ENCODE peak calls at places on chromosomes 12 and 14, in ten cellular contexts. G is H1, A is upper lobe of left lung, M is SK-N-SH, K is stomach, Z is endothelial cell of umbilical vein, E is breast epithelium, H is Panc1, I is HCT116, C is HepG2. Q is an unnamed sample. For H3K27me3, the result is how much of the 10 kb centered on the place peaks cover.

GRCh38 chr12:68373836-68374314 is 41.7 kb upstream of the MDM1 start:
- DNase-seq in K (no peak), M (no peak), A (peak), H (no peak), Z (no peak), C (no peak), E (no peak), I (no peak), G (no peak), Q (no peak)

GRCh38 chr14:23182372-23183014 is 967 bp downstream of the SLC7A8 start:
- DNase-seq in H (no peak), Z (peak), G (peak), A (peak), C (no peak), E (peak), K (peak), M (no peak), I (peak), Q (peak)

GRCh38 chr12:96883571-96883970 is 23.5 kb upstream of the NEDD1 start:
- DNase-seq in Z (no peak), G (no peak), E (no peak), A (no peak), H (no peak), C (no peak), I (no peak), M (no peak), K (no peak), Q (no peak)

GRCh38 chr12:56040963-56041578 is 647 bp upstream of the RPS26 start:
- DNase-seq in C (no peak), G (peak), H (no peak), I (no peak), K (no peak), M (no peak), A (no peak), Z (no peak), E (no peak), Q (no peak)

GRCh38 chr12:122980192-122981035 is at the start of gene ARL6IP4:
- DNase-seq in G (peak), K (peak), M (peak), Z (peak), E (no peak), H (no peak), A (peak), I (no peak), C (no peak), Q (peak)

GRCh38 chr12:48988030-48988649 is 10.0 kb downstream of the WNT1 start:
- DNase-seq in A (peak), G (peak), Z (peak), I (no peak), K (peak), M (peak), C (peak), E (no peak), H (no peak), Q (peak)

GRCh38 chr12:94182971-94183701 is 34.8 kb downstream of the PLXNC1 start:
- DNase-seq in K (no peak), Z (no peak), G (no peak), M (no peak), E (no peak), A (no peak), H (no peak), C (peak), I (no peak), Q (no peak)

GRCh38 chr12:58509116-58509885 is 411.0 kb downstream of the LRIG3 start:
- DNase-seq in A (no peak), H (no peak), G (no peak), E (no peak), K (no peak), I (no peak), Z (peak), M (no peak), C (no peak), Q (no peak)

GRCh38 chr12:109762071-109762672 is 48.5 kb downstream of the FAM222A start:
- DNase-seq in H (no peak), C (no peak), K (peak), I (no peak), A (peak), M (no peak), Z (no peak), E (peak), G (peak), Q (no peak)

GRCh38 chr14:61281186-61281676 is at the start of gene TMEM30B:
- DNase-seq in A (peak), H (no peak), C (no peak), Z (no peak), E (peak), K (peak), M (no peak), I (no peak), G (peak), Q (peak)

GRCh38 chr14:97485172-97485571 is 688.0 kb downstream of the VRK1 start:
- DNase-seq in K (no peak), H (no peak), C (no peak), G (no peak), A (no peak), I (no peak), Z (no peak), E (no peak), M (no peak), Q (no peak)

GRCh38 chr14:56752428-56752827 is 57.9 kb downstream of the OTX2 start:
- DNase-seq in Z (no peak), A (no peak), K (no peak), M (no peak), I (no peak), G (no peak), E (no peak), H (no peak), C (no peak), Q (no peak)

GRCh38 chr14:74737753-74738325 is 24.9 kb downstream of the FCF1 start:
- DNase-seq in M (no peak), G (no peak), C (no peak), E (no peak), K (no peak), A (no peak), Z (no peak), H (no peak), I (no peak), Q (no peak)

GRCh38 chr12:115840159-115840558 is 437.3 kb downstream of the MED13L start:
- DNase-seq in E (peak), I (no peak), M (no peak), H (peak), C (peak), K (no peak), G (no peak), Z (no peak), A (no peak), Q (no peak)

GRCh38 chr14:36662543-36663403 is 1.1 kb downstream of the PAX9 start:
- DNase-seq in E (peak), Z (no peak), M (no peak), G (peak), K (no peak), I (no peak), A (no peak), C (no peak), H (no peak), Q (no peak)

GRCh38 chr14:50394713-50395112 is 2.0 kb downstream of the CDKL1 start:
- DNase-seq in K (no peak), E (no peak), C (no peak), H (no peak), M (no peak), Z (no peak), I (no peak), A (no peak), G (no peak), Q (no peak)

GRCh38 chr14:50395448-50395847 is 1.2 kb downstream of the CDKL1 start:
- DNase-seq in E (no peak), Z (no peak), I (no peak), M (no peak), K (no peak), H (no peak), C (no peak), A (peak), G (no peak), Q (peak)

GRCh38 chr14:50399251-50400032 is 2.8 kb upstream of the CDKL1 start:
- DNase-seq in E (no peak), H (no peak), Z (peak), C (no peak), K (peak), G (no peak), A (no peak), I (peak), M (no peak), Q (peak)

GRCh38 chr14:50397461-50398196 is 948 bp upstream of the CDKL1 start:
- DNase-seq in H (no peak), C (peak), K (no peak), A (peak), I (no peak), Z (no peak), M (peak), E (no peak), G (no peak), Q (peak)

DNA sequence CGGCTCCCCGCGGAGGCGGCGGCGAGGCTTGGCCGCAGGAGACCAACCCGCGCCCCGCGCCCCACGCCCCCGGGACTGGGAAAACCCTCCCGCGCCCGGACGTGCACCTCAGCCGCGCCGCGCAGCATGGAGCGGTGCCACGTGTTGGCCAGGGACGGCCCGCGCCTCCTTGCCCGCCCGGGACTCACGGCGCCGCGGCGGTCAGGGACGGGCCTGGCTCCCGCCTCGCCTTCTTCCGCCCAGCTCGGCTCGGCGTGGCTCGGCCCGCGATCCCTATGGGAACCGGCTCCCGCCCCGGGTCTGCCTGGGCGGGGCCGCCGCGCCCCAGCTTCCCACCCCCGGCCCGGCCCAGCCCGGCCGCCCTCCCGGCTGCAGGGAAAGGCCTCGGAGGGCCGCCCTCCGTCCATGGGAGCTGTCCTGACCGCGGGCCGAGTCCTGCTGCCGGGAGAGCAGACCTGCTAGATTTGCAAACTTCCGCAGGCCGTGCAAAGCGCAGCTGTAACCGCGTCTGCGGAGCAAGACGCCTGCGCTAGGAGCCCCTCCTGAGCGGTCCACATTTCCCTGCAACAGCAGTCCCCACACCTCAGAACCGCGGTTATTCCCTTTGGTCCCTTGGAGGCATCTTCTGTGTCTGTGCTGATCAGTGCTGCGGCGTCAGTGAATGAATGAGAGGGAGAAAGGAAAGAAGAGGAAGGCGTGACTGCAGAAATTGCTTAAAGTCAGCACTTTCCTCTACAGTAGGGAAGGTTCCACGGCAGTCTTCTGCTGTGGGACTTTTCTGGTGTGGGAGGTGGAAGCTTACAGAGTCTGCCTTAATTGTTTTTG is at the start of gene CDKL1:
- DNase-seq in K (peak), I (no peak), H (peak), Z (peak), M (peak), A (peak), G (peak), C (peak), E (peak), Q (peak)
- H3K4me3 ChIP-seq in K (peak), I (peak), H (peak), Z (peak), M (peak), A (peak), G (peak), C (peak), E (peak), Q (peak)

DNA sequence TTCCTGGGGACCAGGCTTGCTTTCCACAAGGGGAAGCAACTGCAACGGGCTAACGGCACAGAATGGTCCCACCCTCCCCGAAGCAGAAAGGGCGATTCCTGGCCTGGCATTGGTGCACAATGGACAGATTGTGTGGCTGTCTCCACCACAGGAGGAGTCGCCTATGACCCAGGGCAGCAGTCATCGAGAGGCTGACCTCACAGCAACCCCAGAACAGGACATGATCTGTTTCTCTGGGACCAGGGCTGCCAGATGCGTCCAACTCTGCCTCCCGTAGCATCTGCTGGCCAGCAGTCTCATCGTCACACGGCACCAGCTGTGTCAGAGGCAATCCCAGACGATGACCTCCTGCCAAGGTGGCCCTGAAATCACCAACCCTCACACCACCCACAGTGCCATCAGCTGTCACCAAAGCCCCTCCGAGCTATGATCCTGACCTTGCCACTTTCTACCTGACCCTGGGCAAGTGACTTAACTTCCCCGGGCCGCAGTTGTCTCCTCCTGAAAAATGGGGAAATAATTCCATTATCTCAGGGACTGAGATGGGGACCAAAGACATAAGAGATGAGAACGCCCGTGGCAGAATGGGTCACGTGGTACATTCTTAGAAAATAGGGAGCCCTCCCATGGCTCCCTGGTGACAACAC is 86.6 kb downstream of the CHGA start:
- DNase-seq in H (no peak), K (no peak), C (no peak), E (no peak), G (no peak), I (no peak), M (peak), Z (no peak), A (peak), Q (no peak)
- TF ChIP-seq POLR2AphosphoS5 in H (no peak), K (no peak), C (no peak), E (no peak), G (no peak), I (no peak), M (peak), Z (no peak), A (no peak), Q (no peak)

GRCh38 chr12:51838762-51839161 is 9.8 kb downstream of the FIGNL2 start:
- DNase-seq in M (no peak), I (no peak), K (no peak), A (no peak), E (no peak), H (no peak), Z (no peak), C (no peak), G (no peak), Q (no peak)

GRCh38 chr12:51838036-51838435 is 10.5 kb downstream of the FIGNL2 start:
- DNase-seq in C (no peak), K (no peak), A (no peak), G (no peak), I (no peak), M (no peak), E (no peak), H (no peak), Z (no peak), Q (no peak)

GRCh38 chr12:51836833-51837184 is 11.7 kb downstream of the FIGNL2 start:
- DNase-seq in G (no peak), E (no peak), A (no peak), C (no peak), Z (no peak), I (no peak), H (no peak), M (no peak), K (no peak), Q (no peak)

GRCh38 chr12:51836012-51836832 is 12.3 kb downstream of the FIGNL2 start:
- DNase-seq in E (no peak), G (no peak), I (no peak), K (no peak), Z (no peak), C (no peak), M (no peak), A (no peak), H (no peak), Q (no peak)

GRCh38 chr12:51837286-51837685 is 11.2 kb downstream of the FIGNL2 start:
- DNase-seq in K (no peak), M (peak), E (no peak), Z (no peak), G (no peak), I (no peak), C (no peak), A (no peak), H (no peak), Q (no peak)
- H3K27me3 ChIP-seq in K (half or more), M (under half), E (under half), Z (under half), G (under half), I (under half), C (under half), A (under half), H (under half), Q (half or more)

DNA sequence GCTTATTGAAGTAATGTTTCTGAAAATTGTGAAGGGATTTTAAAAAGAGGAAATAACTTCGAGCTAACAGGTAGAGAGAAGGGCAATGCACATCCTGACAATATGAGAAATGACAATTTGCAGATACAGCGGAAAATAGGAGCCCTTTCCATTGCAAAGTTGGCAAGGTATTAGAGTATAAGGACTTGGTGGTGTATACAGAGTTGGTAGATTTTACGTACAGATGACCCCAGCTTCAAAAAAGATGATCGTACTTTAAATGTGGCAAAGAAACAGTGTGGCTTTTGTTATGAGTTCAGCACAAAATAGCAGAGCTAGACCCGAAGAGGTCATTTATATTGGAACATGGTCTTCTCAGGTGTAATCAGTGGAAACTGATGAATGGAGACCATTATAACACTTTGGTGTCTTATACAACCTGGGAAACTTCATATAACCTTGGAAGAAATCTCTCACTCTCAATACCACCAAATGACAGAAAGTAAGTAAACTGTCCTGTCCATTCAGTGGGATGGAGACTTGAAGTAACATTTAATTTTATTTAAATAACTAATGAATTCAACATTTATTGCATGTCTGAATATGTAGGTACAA is 2.3 kb downstream of the CLEC2B start:
- DNase-seq in K (no peak), Z (no peak), G (no peak), M (no peak), I (no peak), C (no peak), A (no peak), H (no peak), E (no peak), Q (no peak)
- H3K4me3 ChIP-seq in K (peak), Z (no peak), G (no peak), M (no peak), I (no peak), C (no peak), A (peak), H (peak), E (peak), Q (no peak)

GRCh38 chr12:47767197-47767724 is 5.8 kb upstream of the SLC48A1 start:
- DNase-seq in I (peak), A (peak), Z (peak), E (no peak), K (peak), G (peak), H (no peak), C (peak), M (no peak), Q (peak)
- TF ChIP-seq POLR2AphosphoS5 in I (no peak), A (no peak), Z (no peak), E (no peak), K (no peak), G (no peak), H (no peak), C (no peak), M (no peak), Q (no peak)

DNA sequence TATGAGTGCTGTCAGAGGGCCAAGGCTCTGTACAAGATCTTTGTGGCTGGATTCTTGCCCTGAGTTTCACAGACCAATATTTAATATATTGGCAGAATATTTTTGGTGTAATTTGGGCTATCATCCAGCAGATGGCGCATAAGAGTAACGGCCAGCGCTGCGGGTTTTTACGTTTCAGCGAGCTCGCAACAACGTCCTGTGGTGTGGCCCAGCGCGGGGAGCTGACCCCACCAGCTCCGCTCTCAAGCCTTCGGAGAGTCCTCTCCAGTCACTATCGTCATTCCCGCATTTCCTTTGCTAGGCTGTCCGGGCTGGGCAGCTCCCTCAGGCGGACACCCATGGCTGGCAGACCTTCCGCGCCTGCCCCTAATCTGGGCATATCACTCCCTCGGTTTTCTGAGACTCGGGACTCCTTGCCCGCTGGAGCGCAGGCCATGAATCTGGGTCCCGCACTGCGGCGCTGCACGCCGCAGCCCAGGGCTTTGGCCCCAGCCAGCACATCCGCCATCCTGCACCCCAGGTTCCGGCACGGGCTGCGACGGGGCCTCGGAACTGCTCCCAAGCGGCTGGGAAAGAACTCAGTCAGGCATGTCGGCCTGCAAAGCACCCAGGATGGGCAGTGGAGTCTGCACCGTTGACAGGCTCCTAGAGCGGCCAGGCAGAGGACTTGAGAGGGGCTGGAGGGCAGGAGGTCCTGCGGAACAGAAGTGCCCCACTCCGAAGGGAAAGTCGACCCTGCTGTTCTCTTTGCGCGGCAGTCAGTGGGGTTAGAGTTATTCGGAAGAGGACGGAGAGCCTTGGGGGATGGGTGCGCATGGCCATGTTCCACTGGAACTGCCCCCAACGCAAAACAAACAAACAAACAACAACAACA is 18.4 kb downstream of the OLR1 start:
- DNase-seq in I (peak), G (peak), M (peak), C (peak), Z (peak), H (no peak), E (peak), A (peak), K (peak), Q (peak)
- H3K27me3 ChIP-seq in I (under half), G (under half), M (under half), C (under half), Z (under half), H (under half), E (under half), A (under half), K (under half), Q (under half)

DNA sequence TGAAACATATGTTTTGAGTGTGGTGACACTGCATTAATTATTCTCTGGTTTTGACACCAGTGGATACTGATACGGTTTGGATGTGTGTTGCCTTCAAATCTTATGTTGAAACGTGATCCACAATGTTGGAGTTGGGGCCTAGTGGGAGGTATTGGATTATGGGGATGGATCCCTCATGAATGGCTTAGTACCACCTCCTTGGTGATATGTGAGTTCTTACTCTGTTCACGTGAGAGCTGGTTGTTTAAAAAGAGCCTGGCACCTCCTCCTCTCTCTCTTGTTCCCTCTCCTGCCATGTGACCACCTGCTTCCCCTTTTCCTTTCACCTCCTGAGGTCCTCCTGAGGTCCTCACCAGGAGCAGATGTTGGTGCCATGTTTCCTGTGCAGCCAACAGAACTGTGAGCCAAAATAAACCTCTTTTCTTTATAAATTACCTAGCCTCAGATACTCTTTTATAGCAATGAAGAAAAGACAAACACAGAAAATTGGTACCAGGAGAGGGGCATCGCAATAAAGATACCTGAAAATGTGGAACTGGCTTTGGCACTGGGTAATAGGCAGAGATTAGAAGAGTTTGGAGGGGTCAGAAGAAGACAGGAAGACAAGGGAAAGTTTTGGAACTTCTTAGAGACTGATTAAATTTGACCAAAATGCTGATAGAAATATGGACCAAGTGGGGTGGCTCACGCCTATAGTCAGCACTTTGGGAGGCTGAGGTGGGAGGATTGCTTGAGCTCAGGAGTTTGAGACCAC is 23.1 kb downstream of the RASSF3 start:
- DNase-seq in G (no peak), I (no peak), E (no peak), M (no peak), K (no peak), A (no peak), C (no peak), Z (peak), H (no peak), Q (no peak)
- H3K4me3 ChIP-seq in G (no peak), I (no peak), E (no peak), M (no peak), K (no peak), A (no peak), C (no peak), Z (no peak), H (no peak), Q (no peak)

Q was measured in transverse colon.